ENCODE peak calls at places on chromosome X, in six cellular contexts. N is thyroid gland, Y is hepatocyte, U is K562, A is right lobe of liver, O is cardiac muscle cell. Q is an unnamed sample. For H3K27me3, the result is how much of the 10 kb centered on the place peaks cover.

GRCh38 chrX:19556202-19556601 is 40.9 kb upstream of the MAP3K15 start:
- DNase-seq in N (no peak), Y (no peak), U (no peak), A (no peak), O (no peak), Q (no peak)

GRCh38 chrX:30283456-30284200 is 25.6 kb downstream of the NR0B1 start:
- DNase-seq in N (no peak), Y (peak), U (peak), A (no peak), O (no peak), Q (peak)

GRCh38 chrX:56792270-56793111 is 63.4 kb downstream of the NBDY start:
- DNase-seq in N (no peak), Y (no peak), U (no peak), A (peak), O (no peak), Q (no peak)

GRCh38 chrX:126770179-126770578 is 49.4 kb upstream of the PRR32 start:
- DNase-seq in N (no peak), Y (peak), U (peak), A (no peak), O (peak), Q (no peak)

GRCh38 chrX:3268804-3269203 is 77.6 kb downstream of the MXRA5 start:
- DNase-seq in N (no peak), Y (no peak), U (no peak), A (no peak), O (no peak), Q (peak)

GRCh38 chrX:136710324-136710951 is 62.5 kb downstream of the CD40LG start:
- DNase-seq in N (no peak), Y (no peak), U (no peak), A (no peak), O (no peak), Q (no peak)

GRCh38 chrX:139932077-139932900 is 564 bp downstream of the ATP11C start:
- DNase-seq in N (peak), Y (peak), U (peak), A (peak), O (peak), Q (no peak)

GRCh38 chrX:102958794-102959193 is 21.7 kb downstream of the RAB40AL start:
- DNase-seq in N (no peak), Y (no peak), U (no peak), A (no peak), O (no peak), Q (no peak)

GRCh38 chrX:153907456-153907855 is 3.0 kb downstream of the AVPR2 start:
- DNase-seq in N (no peak), Y (no peak), U (no peak), A (no peak), O (no peak), Q (no peak)

GRCh38 chrX:139093201-139093600 is 381.7 kb upstream of the FGF13 start:
- DNase-seq in N (no peak), Y (no peak), U (no peak), A (no peak), O (no peak), Q (no peak)

GRCh38 chrX:2185341-2186082 is 315.3 kb downstream of the DHRSX start:
- DNase-seq in N (no peak), Y (no peak), U (no peak), A (no peak), O (no peak), Q (no peak)

GRCh38 chrX:122641826-122642225 is 542.3 kb upstream of the GRIA3 start:
- DNase-seq in N (no peak), Y (no peak), U (no peak), A (no peak), O (no peak), Q (no peak)

GRCh38 chrX:68718443-68718820 is 71.0 kb downstream of the STARD8 start:
- DNase-seq in N (no peak), Y (no peak), U (no peak), A (peak), O (no peak), Q (no peak)

GRCh38 chrX:151488677-151489076 is 74.8 kb upstream of the PASD1 start:
- DNase-seq in N (no peak), Y (no peak), U (peak), A (no peak), O (peak), Q (no peak)

GRCh38 chrX:154531626-154532025 is 15.0 kb downstream of the G6PD start:
- DNase-seq in N (peak), Y (peak), U (no peak), A (no peak), O (peak), Q (no peak)

GRCh38 chrX:49184294-49185061 is 1.7 kb downstream of the PRICKLE3 start:
- DNase-seq in N (peak), Y (peak), U (peak), A (peak), O (peak), Q (peak)

GRCh38 chrX:124226129-124226528 is 106.3 kb upstream of the TEX13D start:
- DNase-seq in N (no peak), Y (no peak), U (no peak), A (no peak), O (no peak), Q (no peak)

GRCh38 chrX:103063918-103064434 is at the start of gene BEX1:
- DNase-seq in N (peak), Y (peak), U (no peak), A (no peak), O (peak), Q (no peak)

GRCh38 chrX:68989456-68989855 is 160.6 kb downstream of the EFNB1 start:
- DNase-seq in N (peak), Y (no peak), U (peak), A (no peak), O (peak), Q (no peak)

GRCh38 chrX:141278306-141278705 is 36.0 kb upstream of the SPANXC start:
- DNase-seq in N (peak), Y (peak), U (peak), A (no peak), O (peak), Q (no peak)

GRCh38 chrX:85903692-85904471 is 143.5 kb downstream of the CHM start:
- DNase-seq in N (no peak), Y (no peak), U (no peak), A (no peak), O (no peak), Q (no peak)

GRCh38 chrX:136812286-136812685 is 31.6 kb upstream of the ARHGEF6 start:
- DNase-seq in N (no peak), Y (no peak), U (no peak), A (no peak), O (no peak), Q (no peak)

GRCh38 chrX:46456125-46456922 is 88.9 kb downstream of the ZNF674 start:
- DNase-seq in N (no peak), Y (no peak), U (no peak), A (no peak), O (no peak), Q (no peak)

GRCh38 chrX:57227691-57228090 is 58.8 kb upstream of the FAAH2 start:
- DNase-seq in N (no peak), Y (peak), U (no peak), A (no peak), O (no peak), Q (no peak)

GRCh38 chrX:50643525-50644137 is 170.4 kb downstream of the SHROOM4 start:
- DNase-seq in N (peak), Y (no peak), U (no peak), A (no peak), O (no peak), Q (no peak)

GRCh38 chrX:106901341-106901740 is 1.8 kb downstream of the RIPPLY1 start:
- DNase-seq in N (no peak), Y (no peak), U (no peak), A (peak), O (no peak), Q (no peak)

GRCh38 chrX:3697701-3698279 is 15.7 kb downstream of the PRKX start:
- DNase-seq in N (peak), Y (peak), U (no peak), A (no peak), O (no peak), Q (no peak)

GRCh38 chrX:136528645-136529315 is 3.2 kb upstream of the VGLL1 start:
- DNase-seq in N (peak), Y (peak), U (peak), A (no peak), O (no peak), Q (no peak)

GRCh38 chrX:48648299-48648698 is 35.3 kb upstream of the WAS start:
- DNase-seq in N (peak), Y (peak), U (no peak), A (peak), O (peak), Q (peak)

GRCh38 chrX:123993326-123993725 is 31.8 kb downstream of the STAG2 start:
- DNase-seq in N (no peak), Y (no peak), U (no peak), A (no peak), O (no peak), Q (peak)

GRCh38 chrX:153388722-153389459 is 12.3 kb downstream of the PNMA6E start:
- DNase-seq in N (no peak), Y (no peak), U (no peak), A (no peak), O (no peak), Q (no peak)

GRCh38 chrX:57772637-57773036 is 92.6 kb upstream of the NLRP2B start:
- DNase-seq in N (no peak), Y (no peak), U (no peak), A (no peak), O (no peak), Q (no peak)

DNA sequence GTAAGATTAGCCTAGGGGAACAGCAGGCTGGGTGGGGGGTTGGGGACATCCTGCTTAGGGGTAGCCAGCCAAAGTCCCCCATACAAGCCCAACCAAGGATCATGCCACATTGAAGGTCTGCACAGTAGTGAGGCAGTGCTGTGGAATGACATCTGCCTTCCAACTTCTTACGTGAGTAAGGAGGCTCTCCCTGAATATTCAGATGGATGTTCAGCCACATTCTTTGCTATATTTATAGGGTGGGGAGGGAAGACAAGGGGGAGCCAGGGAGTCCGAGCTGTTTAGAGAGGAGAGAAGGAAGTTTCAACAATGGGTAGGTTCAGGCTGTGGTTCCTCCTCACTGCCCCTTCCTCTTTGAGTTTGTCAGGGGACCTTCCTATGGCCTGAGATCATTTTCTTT is 29.7 kb downstream of the MSN start:
- DNase-seq in N (no peak), Y (no peak), U (no peak), A (no peak), O (no peak), Q (no peak)
- H3K4me3 ChIP-seq in N (no peak), Y (no peak), U (no peak), A (no peak), O (no peak), Q (no peak)

DNA sequence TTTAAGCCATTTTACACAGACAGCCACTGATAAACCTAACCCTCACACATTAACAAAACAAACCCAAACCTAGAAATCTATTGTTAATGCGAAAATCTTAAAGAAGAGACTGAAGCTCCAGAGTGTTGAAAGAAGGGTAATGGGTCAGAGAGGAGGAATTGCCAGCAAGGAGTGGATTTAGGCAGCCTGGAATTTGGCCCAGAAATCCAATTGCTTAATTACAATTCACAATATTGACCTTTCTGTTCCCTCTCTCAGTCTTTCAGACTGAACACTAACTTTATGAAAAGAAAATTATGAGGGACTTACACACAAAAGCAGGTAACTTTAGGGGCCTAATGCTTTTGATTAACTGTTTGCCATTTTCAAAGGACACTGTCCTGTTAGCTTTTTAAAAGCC is 185.2 kb upstream of the GPC4 start:
- DNase-seq in N (no peak), Y (no peak), U (no peak), A (no peak), O (no peak), Q (no peak)
- H3K27me3 ChIP-seq in N (under half), Y (under half), U (under half), A (under half), O (under half), Q (under half)

DNA sequence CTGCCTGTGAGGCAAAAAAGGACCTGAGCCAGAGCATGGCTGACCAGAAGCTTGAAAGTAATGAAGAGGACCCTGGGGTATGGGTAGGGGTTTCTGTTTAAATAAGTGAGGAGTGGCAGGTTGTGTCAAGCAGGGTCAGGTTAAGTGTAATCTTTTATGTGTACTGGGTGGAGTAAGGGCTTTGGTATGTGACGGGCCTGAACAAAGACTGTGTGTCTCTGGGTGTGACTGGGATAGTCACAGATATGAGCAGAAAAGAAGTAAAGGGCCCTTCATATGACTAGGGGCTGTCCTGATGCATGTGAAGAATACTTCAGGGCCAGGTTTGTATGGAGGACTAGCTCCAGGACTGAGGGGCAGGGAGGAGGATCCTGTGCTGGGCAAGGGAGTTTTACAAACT is 82.4 kb downstream of the ITIH6 start:
- DNase-seq in N (no peak), Y (no peak), U (no peak), A (no peak), O (no peak), Q (no peak)
- TF ChIP-seq CTCF in N (no peak), Y (no peak), U (no peak), A (no peak), O (no peak), Q (no peak)

DNA sequence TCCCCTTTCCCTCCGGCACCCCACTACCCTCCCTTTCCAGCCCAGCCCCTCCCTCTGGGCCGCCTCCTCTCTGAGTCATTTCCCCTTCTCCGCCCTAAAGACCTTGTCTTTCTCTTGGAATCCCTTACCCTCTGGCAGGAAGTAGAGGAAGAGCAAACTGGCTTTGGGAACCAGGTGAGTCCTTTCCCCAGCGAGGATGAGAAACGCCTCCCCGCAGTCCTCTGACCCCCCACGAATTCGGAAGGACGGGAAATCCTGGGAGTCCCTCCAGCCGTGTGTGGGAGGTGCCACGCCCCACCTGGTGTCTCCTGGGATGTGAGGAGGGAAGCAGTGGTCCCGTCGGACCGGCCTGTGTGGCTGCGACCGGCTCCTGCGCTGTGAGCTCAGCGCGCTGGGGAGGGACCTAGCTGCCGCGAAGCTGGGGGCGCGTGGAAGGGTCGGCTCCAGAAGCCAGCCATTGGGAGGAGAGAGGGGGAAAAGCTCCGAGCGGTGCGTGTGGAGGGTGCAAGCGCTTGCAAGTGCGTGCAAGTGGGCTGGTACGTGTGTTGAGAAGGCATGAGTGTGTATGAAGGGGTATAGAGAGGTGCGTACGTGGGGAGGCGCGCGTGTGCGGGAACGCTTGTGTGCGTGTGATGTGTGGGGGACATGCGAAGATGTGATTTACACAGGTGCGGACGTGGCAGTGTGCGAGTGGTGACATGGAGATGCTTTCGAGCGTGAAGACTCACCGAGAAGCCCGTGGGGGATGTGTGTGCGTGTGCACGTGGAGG is 46.3 kb downstream of the TEX13B start:
- DNase-seq in N (no peak), Y (peak), U (no peak), A (no peak), O (peak), Q (no peak)
- H3K4me3 ChIP-seq in N (no peak), Y (no peak), U (no peak), A (no peak), O (peak), Q (peak)

DNA sequence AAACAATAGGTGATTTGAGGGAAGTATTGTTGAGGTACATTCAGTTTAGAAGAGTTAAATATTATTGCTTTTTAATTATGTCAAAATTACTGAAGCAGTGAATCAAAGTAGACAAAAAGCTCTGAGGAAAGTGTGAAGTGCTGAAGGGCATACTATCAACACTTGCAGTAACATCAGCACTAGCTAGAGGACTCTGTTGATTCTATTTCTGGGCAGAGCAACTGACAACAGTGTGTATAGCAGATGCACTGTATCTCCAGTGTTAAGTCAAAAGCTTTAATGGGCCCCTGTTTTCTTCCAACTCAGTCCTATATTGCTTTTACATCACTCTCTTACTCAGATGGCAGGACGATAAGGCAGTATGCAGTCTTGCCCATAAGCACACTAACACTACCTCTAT is 435.1 kb upstream of the AMOT start:
- DNase-seq in N (no peak), Y (no peak), U (no peak), A (no peak), O (peak), Q (no peak)
- H3K27me3 ChIP-seq in N (under half), Y (under half), U (under half), A (under half), O (under half), Q (under half)

GRCh38 chrX:40340116-40340515 is 240.7 kb upstream of the ATP6AP2 start:
- DNase-seq in N (no peak), Y (no peak), U (no peak), A (no peak), O (no peak), Q (no peak)
- TF ChIP-seq CTCF in N (no peak), Y (no peak), U (no peak), A (no peak), O (no peak), Q (no peak)

DNA sequence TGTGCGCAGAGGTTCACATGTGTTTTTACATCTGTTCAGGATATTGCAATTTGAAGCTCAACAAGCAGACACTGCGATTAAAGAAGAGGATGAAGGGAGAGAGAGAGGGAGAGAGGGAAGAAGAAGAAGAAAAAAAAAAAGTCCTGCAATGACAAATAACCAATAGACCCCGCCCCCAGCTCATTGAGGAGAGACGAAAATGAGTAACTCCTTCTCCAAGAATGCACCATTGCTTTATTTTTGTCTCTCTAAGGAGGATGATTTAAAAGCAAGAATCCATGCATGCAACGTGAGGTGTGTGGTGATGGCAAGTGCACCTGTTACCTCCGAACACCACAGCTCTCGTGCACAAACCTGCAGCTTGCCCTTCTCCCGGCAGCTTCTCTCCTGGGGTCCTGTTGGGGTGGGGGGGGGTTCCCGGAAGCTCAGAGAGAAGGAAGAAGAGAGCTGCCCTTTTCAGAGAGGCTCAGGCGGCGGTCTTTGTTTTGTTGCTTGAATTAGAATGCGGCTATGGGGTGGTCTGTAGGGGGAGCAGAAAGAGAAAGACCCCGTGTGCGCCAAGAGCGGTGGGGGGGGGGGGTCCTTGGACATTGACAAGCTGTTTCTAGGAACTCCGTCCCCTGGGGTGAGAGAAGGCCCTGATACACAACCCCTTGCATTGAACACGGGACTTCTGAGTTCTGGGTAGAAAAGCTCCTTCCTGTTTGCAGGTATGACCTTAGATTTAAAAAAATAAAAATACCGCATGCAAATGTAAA is 100.7 kb downstream of the CRLF2 start:
- DNase-seq in N (no peak), Y (no peak), U (no peak), A (no peak), O (no peak), Q (no peak)
- H3K4me3 ChIP-seq in N (no peak), Y (no peak), U (no peak), A (no peak), O (no peak), Q (no peak)

DNA sequence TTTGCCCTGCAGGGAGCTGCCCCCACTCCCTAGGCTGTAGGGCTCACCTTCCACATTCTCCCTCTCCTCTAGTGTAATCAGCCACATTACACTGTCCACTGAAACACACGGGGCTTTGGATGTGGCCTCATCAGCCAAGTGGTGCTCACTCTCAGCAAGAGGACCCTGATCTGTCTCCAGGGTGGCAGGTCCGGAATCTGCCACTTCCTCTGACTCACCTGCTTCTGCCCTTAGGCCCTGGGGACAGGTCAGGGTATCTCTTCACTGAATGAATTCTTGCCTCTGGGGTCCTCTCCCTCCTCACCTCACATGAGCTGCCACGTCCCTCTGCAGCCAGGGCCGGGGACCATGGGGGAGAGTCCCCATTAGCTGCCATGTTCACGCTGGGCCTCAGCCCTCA is 15.9 kb downstream of the ZNF41 start:
- DNase-seq in N (no peak), Y (no peak), U (no peak), A (no peak), O (no peak), Q (no peak)
- H3K27me3 ChIP-seq in N (under half), Y (under half), U (under half), A (under half), O (under half), Q (under half)

Q was measured in BJ.